ENCODE peak calls at places on chromosomes 4 and X, in five cellular contexts. R, H, W, N and V are unnamed samples.
A peak's percentile ranks its signal among the peaks of the same experiment; 100 is the strongest.

GRCh38 chr4:115145393-115146160 is 32.2 kb upstream of the NDST4 start:
- DNase-seq in R (no peak), H (no peak), W (no peak), N (peak; percentile 50), V (no peak)

GRCh38 chr4:184899261-184900134 is 73.7 kb upstream of the ACSL1 start:
- DNase-seq in R (no peak), H (no peak), W (no peak), N (peak; percentile 53), V (no peak)

GRCh38 chr4:156970501-156971167 is 965 bp downstream of the PDGFC start:
- DNase-seq in R (peak; percentile 27), H (no peak), W (peak; percentile 87), N (peak; percentile 59), V (peak; percentile 51)

GRCh38 chr4:77148081-77148480 is 8.9 kb upstream of the CCNG2 start:
- DNase-seq in R (no peak), H (no peak), W (no peak), N (no peak), V (no peak)

GRCh38 chr4:45662996-45663395 is 460.9 kb downstream of the GABRG1 start:
- DNase-seq in R (no peak), H (peak; percentile 80), W (no peak), N (peak; percentile 42), V (no peak)

GRCh38 chrX:56745019-56745418 is 16.0 kb downstream of the NBDY start:
- DNase-seq in R (no peak), H (peak; percentile 65), W (no peak), N (no peak), V (no peak)

GRCh38 chr4:124278477-124278876 is 434.1 kb downstream of the ANKRD50 start:
- DNase-seq in R (no peak), H (peak; percentile 19), W (no peak), N (no peak), V (no peak)

GRCh38 chrX:104789784-104790183 is 223.8 kb downstream of the IL1RAPL2 start:
- DNase-seq in R (no peak), H (no peak), W (no peak), N (no peak), V (no peak)

GRCh38 chr4:37793562-37793961 is 32.9 kb upstream of the PGM2 start:
- DNase-seq in R (no peak), H (peak; percentile 2), W (no peak), N (peak; percentile 27), V (no peak)

GRCh38 chr4:95167809-95168208 is 381.0 kb downstream of the UNC5C start:
- DNase-seq in R (no peak), H (no peak), W (no peak), N (no peak), V (no peak)

GRCh38 chr4:151912626-151913025 is 151.8 kb upstream of the GATB start:
- DNase-seq in R (no peak), H (no peak), W (peak; percentile 56), N (no peak), V (no peak)

GRCh38 chr4:40262079-40262528 is 65.3 kb downstream of the RHOH start:
- DNase-seq in R (no peak), H (no peak), W (no peak), N (no peak), V (no peak)

GRCh38 chr4:99205104-99205979 is 13.7 kb downstream of the ADH6 start:
- DNase-seq in R (no peak), H (peak; percentile 36), W (no peak), N (no peak), V (no peak)

GRCh38 chr4:1041147-1041935 is 29.9 kb downstream of the FGFRL1 start:
- DNase-seq in R (no peak), H (peak; percentile 90), W (peak; percentile 65), N (no peak), V (no peak)

GRCh38 chrX:77749695-77750094 is 36.3 kb downstream of the ATRX start:
- DNase-seq in R (no peak), H (peak; percentile 49), W (no peak), N (no peak), V (no peak)

GRCh38 chr4:48081196-48081595 is 52.9 kb downstream of the TXK start:
- DNase-seq in R (no peak), H (peak; percentile 18), W (no peak), N (no peak), V (no peak)

GRCh38 chr4:149718500-149718899 is 97.1 kb downstream of the IQCM start:
- DNase-seq in R (no peak), H (no peak), W (no peak), N (no peak), V (no peak)

GRCh38 chr4:154082760-154083530 is 294.1 kb upstream of the SFRP2 start:
- DNase-seq in R (no peak), H (no peak), W (peak; percentile 85), N (no peak), V (peak; percentile 7)

GRCh38 chrX:42028113-42028512 is 104.8 kb upstream of the CASK start:
- DNase-seq in R (no peak), H (no peak), W (no peak), N (peak; percentile 16), V (no peak)

GRCh38 chrX:69268637-69269036 is 103.4 kb upstream of the PJA1 start:
- DNase-seq in R (no peak), H (no peak), W (no peak), N (no peak), V (no peak)

GRCh38 chr4:170124391-170124790 is 34.6 kb upstream of the AADAT start:
- DNase-seq in R (no peak), H (no peak), W (no peak), N (no peak), V (no peak)

GRCh38 chr4:138561276-138561880 is 319.2 kb upstream of the SLC7A11 start:
- DNase-seq in R (no peak), H (no peak), W (no peak), N (no peak), V (no peak)

GRCh38 chr4:106690487-106690886 is 321.9 kb upstream of the GIMD1 start:
- DNase-seq in R (no peak), H (peak; percentile 50), W (no peak), N (no peak), V (no peak)

GRCh38 chr4:21952549-21952948 is 4.0 kb upstream of the KCNIP4 start:
- DNase-seq in R (no peak), H (no peak), W (no peak), N (no peak), V (no peak)

GRCh38 chrX:43813898-43814297 is 68.4 kb downstream of the MAOB start:
- DNase-seq in R (no peak), H (no peak), W (peak; percentile 75), N (no peak), V (peak; percentile 1)

GRCh38 chr4:118823471-118823870 is 12.5 kb downstream of the SEC24D start:
- DNase-seq in R (no peak), H (no peak), W (no peak), N (peak; percentile 78), V (no peak)

GRCh38 chr4:152427971-152428370 is 107.9 kb downstream of the FBXW7 start:
- DNase-seq in R (no peak), H (no peak), W (no peak), N (no peak), V (no peak)

GRCh38 chr4:181646864-181647263 is 596.3 kb upstream of the TENM3 start:
- DNase-seq in R (no peak), H (peak; percentile 46), W (no peak), N (no peak), V (no peak)

GRCh38 chr4:111399523-111400135 is 745.6 kb upstream of the FAM241A start:
- DNase-seq in R (no peak), H (peak; percentile 20), W (no peak), N (no peak), V (no peak)

GRCh38 chr4:180827610-180828009 is 1415.6 kb upstream of the TENM3 start:
- DNase-seq in R (no peak), H (peak; percentile 32), W (peak; percentile 43), N (no peak), V (no peak)

GRCh38 chr4:94171616-94172015 is 36.0 kb upstream of the SMARCAD1 start:
- DNase-seq in R (no peak), H (no peak), W (no peak), N (no peak), V (no peak)

GRCh38 chrX:135973025-135973547 is 702 bp downstream of the MMGT1 start:
- DNase-seq in R (no peak), H (peak; percentile 8), W (no peak), N (peak; percentile 11), V (no peak)

GRCh38 chr4:76736434-76736833 is 161.5 kb downstream of the SOWAHB start:
- DNase-seq in R (no peak), H (no peak), W (no peak), N (no peak), V (no peak)

GRCh38 chr4:145566086-145566708 is 53.0 kb upstream of the MMAA start:
- DNase-seq in R (no peak), H (no peak), W (no peak), N (no peak), V (no peak)

GRCh38 chrX:153922932-153923857 is 2.9 kb downstream of the ARHGAP4 start:
- DNase-seq in R (peak; percentile 60), H (peak; percentile 45), W (no peak), N (peak; percentile 82), V (no peak)
- TF ChIP-seq CTCF in R (peak; percentile 17), H (peak; percentile 69), W (peak; percentile 50), N (peak; percentile 29), V (peak; percentile 30)

DNA sequence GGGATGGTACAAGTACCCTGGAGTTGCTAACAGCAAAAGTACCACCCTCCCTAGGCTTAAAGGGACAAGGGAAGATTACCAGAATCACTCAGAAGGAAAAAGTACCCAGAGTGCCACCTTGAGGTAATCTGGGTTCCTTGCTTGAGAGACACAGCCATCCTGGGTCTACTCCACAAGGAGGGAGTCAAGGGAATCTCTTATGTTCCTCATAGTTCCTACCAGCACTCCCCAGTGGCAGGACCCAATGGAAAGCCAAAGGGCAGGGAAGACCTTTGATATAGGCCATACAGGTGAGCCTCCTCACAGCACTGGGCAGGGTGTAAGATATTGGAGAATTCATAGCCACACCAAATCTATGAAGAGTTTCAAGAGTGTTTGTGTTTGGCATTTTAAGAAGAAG is 5.7 kb downstream of the IL2 start:
- DNase-seq in R (no peak), H (peak; percentile 8), W (peak; percentile 86), N (no peak), V (no peak)
- TF ChIP-seq CTCF in R (no peak), H (peak; percentile 40), W (peak; percentile 80), N (no peak), V (no peak)

GRCh38 chr4:80986021-80986420 is 44.5 kb upstream of the BMP3 start:
- DNase-seq in R (no peak), H (no peak), W (no peak), N (no peak), V (no peak)

GRCh38 chr4:80989921-80990544 is 40.5 kb upstream of the BMP3 start:
- DNase-seq in R (peak; percentile 29), H (peak; percentile 73), W (peak; percentile 53), N (peak; percentile 17), V (peak; percentile 20)

GRCh38 chr4:80990851-80991250 is 39.7 kb upstream of the BMP3 start:
- DNase-seq in R (no peak), H (no peak), W (peak; percentile 52), N (no peak), V (no peak)
- TF ChIP-seq CTCF in R (no peak), H (no peak), W (no peak), N (no peak), V (no peak)

GRCh38 chrX:151365579-151365978 is 31.4 kb upstream of the VMA21 start:
- DNase-seq in R (no peak), H (no peak), W (no peak), N (no peak), V (no peak)

GRCh38 chrX:151363316-151363715 is 33.7 kb upstream of the VMA21 start:
- DNase-seq in R (no peak), H (no peak), W (no peak), N (no peak), V (no peak)

GRCh38 chrX:151359341-151359740 is 37.7 kb upstream of the VMA21 start:
- DNase-seq in R (no peak), H (no peak), W (peak; percentile 71), N (no peak), V (no peak)

GRCh38 chrX:151359931-151360871 is 36.8 kb upstream of the VMA21 start:
- DNase-seq in R (peak; percentile 23), H (no peak), W (peak; percentile 83), N (peak; percentile 43), V (peak; percentile 43)
- TF ChIP-seq CTCF in R (peak; percentile 27), H (peak; percentile 70), W (peak; percentile 80), N (peak; percentile 37), V (peak; percentile 68)